ENCODE peak calls at places on chromosomes 13 and 19, in seven cellular contexts. K is GM12878; A is CD4-positive, CD25-positive, alpha-beta regulatory T cell; Q is left lung; M is CD8-positive, alpha-beta T cell; X is CD4-positive, alpha-beta memory T cell; S is astrocyte of the cerebellum. B is an unnamed sample.

GRCh38 chr19:12318782-12319413 is 14.5 kb downstream of the ZNF563 start:
- DNase-seq in K (no peak), M (no peak), S (no peak), Q (no peak), A (no peak), X (no peak), B (no peak)

GRCh38 chr13:101767096-101767495 is 314.6 kb downstream of the ITGBL1 start:
- DNase-seq in S (no peak), Q (no peak), X (no peak), M (no peak), A (no peak), K (no peak), B (no peak)

GRCh38 chr13:114258589-114258988 is 22.8 kb upstream of the UPF3A start:
- DNase-seq in X (no peak), Q (no peak), K (no peak), M (no peak), S (no peak), A (no peak), B (no peak)

GRCh38 chr13:105030851-105031250 is 1504.6 kb downstream of the EFNB2 start:
- DNase-seq in Q (no peak), X (no peak), A (no peak), K (no peak), S (no peak), M (no peak), B (no peak)

GRCh38 chr13:48998893-48999292 is 23.2 kb downstream of the FNDC3A start:
- DNase-seq in K (no peak), M (no peak), X (no peak), S (no peak), A (no peak), Q (no peak), B (no peak)

GRCh38 chr13:44692173-44692713 is 116.1 kb upstream of the TSC22D1 start:
- DNase-seq in X (no peak), Q (no peak), M (no peak), K (no peak), S (no peak), A (no peak), B (no peak)

GRCh38 chr13:77331421-77331820 is 4.5 kb upstream of the MYCBP2 start:
- DNase-seq in X (no peak), S (no peak), M (no peak), A (no peak), Q (no peak), K (no peak), B (no peak)

GRCh38 chr13:27274631-27275030 is 4.0 kb downstream of the RASL11A start:
- DNase-seq in Q (no peak), X (no peak), M (no peak), S (no peak), A (no peak), K (no peak), B (no peak)

GRCh38 chr19:22545751-22546150 is 88.4 kb upstream of the ZNF492 start:
- DNase-seq in M (no peak), A (no peak), Q (no peak), K (no peak), X (no peak), S (no peak), B (peak)

GRCh38 chr19:28980236-28980868 is 232.6 kb downstream of the UQCRFS1 start:
- DNase-seq in A (no peak), S (no peak), X (no peak), Q (no peak), K (no peak), M (no peak), B (peak)

GRCh38 chr13:111022241-111022640 is 92.9 kb upstream of the ARHGEF7 start:
- DNase-seq in Q (no peak), S (no peak), M (no peak), K (no peak), A (no peak), X (no peak), B (no peak)

GRCh38 chr19:20038358-20039202 is 725 bp downstream of the ZNF682 start:
- DNase-seq in Q (no peak), X (peak), K (no peak), S (peak), M (no peak), A (no peak), B (no peak)

GRCh38 chr19:17424743-17425365 is 5.0 kb downstream of the MVB12A start:
- DNase-seq in S (no peak), A (no peak), X (no peak), Q (peak), K (no peak), M (no peak), B (peak)

GRCh38 chr19:15397782-15398181 is 18.2 kb upstream of the AKAP8 start:
- DNase-seq in S (no peak), A (no peak), K (no peak), M (no peak), Q (no peak), X (no peak), B (no peak)

GRCh38 chr13:60467098-60467497 is 70.1 kb downstream of the TDRD3 start:
- DNase-seq in A (no peak), X (no peak), K (no peak), M (no peak), Q (no peak), S (no peak), B (no peak)

GRCh38 chr19:18895038-18895827 is 725 bp downstream of the CERS1 start:
- DNase-seq in Q (no peak), A (no peak), M (no peak), X (no peak), S (no peak), K (no peak), B (peak)

GRCh38 chr13:40981361-40981760 is 37.8 kb downstream of the ELF1 start:
- DNase-seq in A (no peak), S (no peak), Q (no peak), X (peak), K (no peak), M (no peak), B (no peak)

GRCh38 chr13:94415484-94415883 is 64.0 kb downstream of the DCT start:
- DNase-seq in X (no peak), A (no peak), S (no peak), K (no peak), Q (no peak), M (no peak), B (no peak)

GRCh38 chr13:47933688-47934011 is 67.4 kb downstream of the SUCLA2 start:
- DNase-seq in S (peak), Q (no peak), A (no peak), K (no peak), X (no peak), M (no peak), B (no peak)

GRCh38 chr19:47227347-47228167 is 3.4 kb downstream of the BBC3 start:
- DNase-seq in K (peak), X (peak), A (peak), S (peak), Q (peak), M (peak), B (peak)

GRCh38 chr19:42290523-42291436 is 11.2 kb upstream of the PRR19 start:
- DNase-seq in X (peak), A (peak), K (no peak), Q (peak), S (no peak), M (peak), B (no peak)

GRCh38 chr19:7926021-7926726 is at the start of gene CTXN1:
- DNase-seq in X (peak), A (peak), K (no peak), Q (peak), M (peak), S (no peak), B (peak)

GRCh38 chr13:50631041-50631440 is 212.5 kb downstream of the DLEU7 start:
- DNase-seq in Q (no peak), K (no peak), X (no peak), A (no peak), S (no peak), M (no peak), B (no peak)

GRCh38 chr19:38229585-38230073 is 5.6 kb upstream of the DPF1 start:
- DNase-seq in A (peak), K (no peak), S (peak), X (peak), Q (no peak), M (peak), B (peak)

GRCh38 chr19:12244370-12244769 is 50.3 kb downstream of the ZNF44 start:
- DNase-seq in S (no peak), X (no peak), K (no peak), Q (no peak), A (no peak), M (no peak), B (no peak)

GRCh38 chr19:17932485-17933338 is at the start of gene CCDC124:
- DNase-seq in M (peak), S (peak), X (peak), Q (peak), K (peak), A (peak), B (peak)

GRCh38 chr13:59906413-59907027 is 257.2 kb downstream of the DIAPH3 start:
- DNase-seq in Q (no peak), M (no peak), A (no peak), K (no peak), S (peak), X (no peak), B (peak)

GRCh38 chr19:5292843-5293606 is 47.6 kb downstream of the PTPRS start:
- DNase-seq in A (peak), K (no peak), X (peak), S (no peak), M (peak), Q (peak), B (peak)

GRCh38 chr19:43700368-43701015 is 15.4 kb upstream of the IRGC start:
- DNase-seq in M (no peak), S (peak), K (no peak), A (no peak), X (peak), Q (no peak), B (peak)

GRCh38 chr19:55232284-55232597 is 3.7 kb upstream of the TMEM86B start:
- DNase-seq in K (no peak), A (no peak), M (no peak), Q (peak), S (no peak), X (no peak), B (no peak)

GRCh38 chr13:109704771-109705628 is 81.4 kb downstream of the IRS2 start:
- DNase-seq in Q (peak), M (no peak), X (no peak), S (no peak), A (no peak), K (no peak), B (peak)

GRCh38 chr13:37383066-37383465 is 215.5 kb downstream of the POSTN start:
- DNase-seq in K (no peak), M (no peak), Q (no peak), S (no peak), A (no peak), X (no peak), B (no peak)

GRCh38 chr19:33325920-33326319 is 23.6 kb upstream of the CEBPA start:
- DNase-seq in K (no peak), Q (no peak), S (peak), A (no peak), M (no peak), X (no peak), B (peak)

GRCh38 chr13:22194106-22194810 is 523.4 kb downstream of the FGF9 start:
- DNase-seq in Q (no peak), K (no peak), S (no peak), X (no peak), A (no peak), M (no peak), B (no peak)

GRCh38 chr13:39910833-39911232 is 255.4 kb downstream of the COG6 start:
- DNase-seq in M (no peak), Q (no peak), K (no peak), X (no peak), A (no peak), S (peak), B (no peak)

GRCh38 chr13:101218484-101218883 is 197.8 kb downstream of the NALCN start:
- DNase-seq in A (no peak), Q (no peak), K (no peak), M (no peak), X (no peak), S (no peak), B (no peak)

GRCh38 chr19:54252243-54252642 is 4.8 kb downstream of the LILRB5 start:
- DNase-seq in K (no peak), X (no peak), S (no peak), A (no peak), M (no peak), Q (no peak), B (no peak)

GRCh38 chr13:24328145-24328544 is 18.8 kb downstream of the C1QTNF9 start:
- DNase-seq in A (no peak), K (no peak), Q (no peak), X (no peak), M (no peak), S (no peak), B (peak)
- H3K4me3 ChIP-seq in A (no peak), K (no peak), Q (no peak), X (no peak), M (no peak), S (peak), B (peak)

GRCh38 chr19:46131485-46132143 is 7.1 kb upstream of the IGFL3 start:
- DNase-seq in X (no peak), K (no peak), Q (no peak), S (no peak), M (no peak), A (no peak), B (no peak)

GRCh38 chr19:46134527-46134926 is 10.0 kb upstream of the IGFL3 start:
- DNase-seq in M (no peak), Q (no peak), A (no peak), K (no peak), S (no peak), X (no peak), B (no peak)

GRCh38 chr19:46133777-46134231 is 9.3 kb upstream of the IGFL3 start:
- DNase-seq in X (no peak), Q (no peak), M (no peak), A (no peak), K (no peak), S (no peak), B (no peak)

GRCh38 chr19:46133101-46133627 is 8.7 kb upstream of the IGFL3 start:
- DNase-seq in K (peak), X (no peak), M (no peak), S (peak), Q (no peak), A (no peak), B (peak)

DNA sequence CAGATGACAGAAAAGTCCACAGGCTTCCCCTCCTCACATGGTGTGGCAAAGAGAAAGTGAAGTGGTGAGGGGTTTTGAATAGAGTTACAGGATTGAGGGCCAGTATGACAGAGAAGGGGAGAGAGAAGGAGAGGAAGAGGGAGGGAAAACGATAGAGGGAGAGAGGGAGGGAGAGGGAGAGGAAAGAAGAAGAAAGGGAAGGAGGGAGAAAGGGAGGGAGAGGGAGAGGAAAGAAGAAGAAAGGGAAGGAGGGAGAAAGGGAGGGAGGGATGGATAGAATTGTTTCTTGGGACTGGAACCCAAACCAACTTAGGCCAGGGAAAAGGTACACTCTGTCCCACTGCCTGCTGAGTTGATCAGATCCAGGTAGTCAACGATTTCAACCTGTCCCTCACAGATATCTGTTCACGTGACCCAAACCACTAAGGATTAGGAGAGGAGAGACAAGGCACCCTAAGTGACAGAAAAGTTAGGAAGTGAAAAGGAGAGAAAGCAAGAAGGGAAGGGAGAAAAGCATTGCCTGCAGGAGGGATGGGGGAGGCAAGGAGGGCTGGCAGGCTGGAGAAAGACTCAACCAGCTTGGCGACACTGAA is 8.1 kb upstream of the IGFL3 start:
- DNase-seq in K (no peak), Q (no peak), M (no peak), S (no peak), A (no peak), X (no peak), B (no peak)
- H3K4me3 ChIP-seq in K (no peak), Q (no peak), M (no peak), S (peak), A (no peak), X (no peak), B (peak)

DNA sequence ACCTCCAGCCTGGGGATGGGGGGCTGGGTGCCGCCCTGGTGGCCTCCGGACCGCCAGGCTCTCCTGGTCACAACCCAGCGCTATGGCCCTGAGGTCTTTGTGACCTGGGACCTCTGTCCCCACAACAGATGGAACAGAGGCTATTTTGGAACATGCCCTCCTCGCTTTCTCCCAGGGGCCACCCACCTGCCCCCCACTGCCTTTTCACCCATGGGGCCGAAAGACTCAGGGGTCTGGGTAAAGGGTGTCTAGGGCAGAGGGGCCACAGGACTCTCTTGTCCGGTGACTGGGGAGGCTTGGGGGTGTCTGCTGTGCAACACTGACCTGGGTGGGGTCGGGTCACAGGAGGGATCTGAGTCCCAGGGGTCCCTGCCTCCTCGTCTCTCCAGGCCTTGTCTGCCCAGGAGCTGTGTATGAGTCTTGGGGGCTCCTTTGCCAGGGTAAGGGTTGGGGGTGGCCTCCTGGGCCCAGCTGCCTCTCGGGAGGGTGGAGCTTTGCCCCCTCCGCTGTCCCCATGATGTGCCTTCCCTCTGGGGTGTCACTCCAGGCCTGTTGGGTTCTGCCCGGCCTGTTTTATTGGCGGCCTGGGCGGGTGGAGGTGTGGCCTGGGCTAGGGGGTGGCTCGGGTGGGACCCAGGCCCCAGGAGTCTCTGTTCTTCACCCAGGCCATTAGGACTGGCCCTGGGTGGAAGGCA is 2.0 kb downstream of the ARID3A start:
- DNase-seq in Q (no peak), K (no peak), M (no peak), A (no peak), X (no peak), S (no peak), B (no peak)
- H3K4me3 ChIP-seq in Q (no peak), K (peak), M (no peak), A (no peak), X (no peak), S (peak), B (peak)

GRCh38 chr13:20521388-20521787 is 4.3 kb downstream of the CRYL1 start:
- DNase-seq in S (no peak), X (no peak), K (no peak), A (no peak), M (no peak), Q (no peak), B (no peak)
- H3K4me3 ChIP-seq in S (no peak), X (no peak), K (no peak), A (no peak), M (no peak), Q (no peak), B (no peak)

GRCh38 chr19:4284974-4285373 is 5.9 kb downstream of the SHD start:
- DNase-seq in A (no peak), S (no peak), M (no peak), K (no peak), X (no peak), Q (no peak), B (no peak)
- H3K4me3 ChIP-seq in A (no peak), S (no peak), M (no peak), K (no peak), X (no peak), Q (no peak), B (no peak)

DNA sequence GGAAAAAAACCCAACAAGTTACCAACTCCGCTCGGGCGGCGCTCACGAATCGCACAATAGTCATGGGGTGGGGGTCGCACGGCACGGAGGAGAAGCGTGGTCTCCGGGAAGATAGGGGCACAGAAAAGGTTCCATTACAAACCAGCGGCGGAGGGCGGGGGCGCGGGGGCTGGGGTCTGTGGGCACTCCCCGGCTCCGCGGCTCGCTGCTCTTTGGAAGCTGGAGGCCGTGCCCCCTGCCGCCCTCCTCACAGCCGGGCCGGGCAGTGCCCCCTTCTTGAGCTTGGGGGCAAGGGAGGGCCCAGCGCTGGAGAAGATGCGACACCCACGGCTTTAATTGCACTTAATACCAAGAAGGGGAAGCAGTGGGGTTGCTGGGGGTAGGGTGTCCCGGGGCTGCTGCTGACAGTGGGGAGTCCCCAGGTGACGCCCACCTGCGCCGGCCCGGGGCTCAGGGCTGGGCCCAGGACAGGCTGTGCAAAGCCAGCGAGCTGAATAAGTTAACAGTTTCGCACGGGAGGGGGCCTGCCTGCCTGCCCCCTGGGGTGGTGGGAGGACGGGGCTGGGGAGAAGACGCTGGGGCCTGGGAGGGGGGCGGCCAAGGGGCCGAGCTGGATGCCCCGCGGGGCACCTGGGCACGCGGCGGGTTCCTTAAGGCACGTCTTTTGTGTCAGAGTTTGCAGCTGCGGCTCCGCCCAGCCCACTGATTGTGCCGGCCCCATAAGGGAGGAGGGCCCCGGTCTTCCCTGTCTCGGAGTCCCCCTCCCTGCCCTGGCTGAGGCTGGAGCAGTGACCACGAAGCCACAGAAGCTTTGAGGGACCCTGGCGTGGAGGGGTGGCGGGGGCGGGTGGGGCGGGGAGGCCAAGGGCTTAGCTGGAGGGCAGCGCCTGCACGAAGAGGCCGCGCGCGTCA is 9.8 kb downstream of the DCAF15 start:
- DNase-seq in K (no peak), Q (peak), S (no peak), X (no peak), M (no peak), A (no peak), B (peak)
- H3K4me3 ChIP-seq in K (no peak), Q (no peak), S (peak), X (no peak), M (no peak), A (no peak), B (no peak)

GRCh38 chr19:6532244-6532999 is 1.6 kb downstream of the TNFSF9 start:
- DNase-seq in M (no peak), K (no peak), S (no peak), X (no peak), A (no peak), Q (no peak), B (no peak)
- H3K4me3 ChIP-seq in M (peak), K (peak), S (peak), X (peak), A (peak), Q (no peak), B (no peak)